ENCODE peak calls at places on chromosome 2, in five cellular contexts. U is stimulated activated CD4-positive, alpha-beta T cell treated with anti-CD3 and anti-CD28 coated beads, Interleukin-1b, Interleukin-23, amount 100 ng/mL, for 24 hours; Z is H7; Y is A172; S is T-cell. L is an unnamed sample.

GRCh38 chr2:136863874-136864273 is 98.5 kb downstream of the THSD7B start:
- DNase-seq in S (no peak), U (no peak), Y (no peak), Z (no peak), L (no peak)

GRCh38 chr2:84970266-84970955 is 550 bp upstream of the KCMF1 start:
- DNase-seq in U (peak; percentile 33), Y (peak; percentile 29), S (peak; percentile 14), Z (peak; percentile 86), L (peak; percentile 71)

GRCh38 chr2:100730290-100730868 is 89.6 kb upstream of the NPAS2 start:
- DNase-seq in Y (peak; percentile 51), U (peak; percentile 6), S (peak; percentile 33), Z (peak; percentile 42), L (peak; percentile 27)

GRCh38 chr2:158102446-158102845 is 770 bp downstream of the UPP2 start:
- DNase-seq in Z (no peak), Y (peak; percentile 46), S (no peak), U (no peak), L (no peak)

GRCh38 chr2:127733816-127734537 is 32.7 kb downstream of the SFT2D3 start:
- DNase-seq in Y (no peak), S (no peak), U (no peak), Z (no peak), L (no peak)

GRCh38 chr2:217887841-217888665 is 114.7 kb downstream of the TNS1 start:
- DNase-seq in Y (no peak), U (no peak), Z (no peak), S (no peak), L (no peak)

GRCh38 chr2:216316743-216317142 is 55.5 kb downstream of the MARCHF4 start:
- DNase-seq in U (no peak), S (no peak), Y (peak; percentile 92), Z (no peak), L (no peak)

GRCh38 chr2:27431395-27431794 is 3.0 kb downstream of the NRBP1 start:
- DNase-seq in Z (no peak), U (no peak), S (no peak), Y (peak; percentile 43), L (no peak)

GRCh38 chr2:159736048-159736447 is 23.7 kb downstream of the MARCHF7 start:
- DNase-seq in S (no peak), U (no peak), Y (peak; percentile 52), Z (no peak), L (no peak)

GRCh38 chr2:191432121-191432520 is 186.9 kb downstream of the MYO1B start:
- DNase-seq in U (no peak), Z (no peak), Y (no peak), S (no peak), L (no peak)

GRCh38 chr2:72140621-72140960 is 7.1 kb downstream of the CYP26B1 start:
- DNase-seq in Y (no peak), Z (no peak), U (no peak), S (no peak), L (no peak)

GRCh38 chr2:15436195-15436594 is 124.9 kb downstream of the NBAS start:
- DNase-seq in S (no peak), Z (no peak), Y (no peak), U (no peak), L (no peak)

GRCh38 chr2:231646471-231646870 is 53.8 kb downstream of the TEX44 start:
- DNase-seq in Z (peak; percentile 41), U (no peak), Y (no peak), S (no peak), L (no peak)

GRCh38 chr2:203714112-203714511 is 7.7 kb downstream of the CD28 start:
- DNase-seq in U (no peak), Z (no peak), Y (no peak), S (no peak), L (no peak)

GRCh38 chr2:177888581-177888980 is 184.0 kb downstream of the PDE11A start:
- DNase-seq in Y (no peak), S (no peak), U (no peak), Z (no peak), L (no peak)

GRCh38 chr2:47009368-47009767 is 93.8 kb upstream of the MCFD2 start:
- DNase-seq in Z (no peak), U (no peak), Y (no peak), S (no peak), L (no peak)

GRCh38 chr2:38685116-38685735 is 19.3 kb downstream of the GALM start:
- DNase-seq in S (no peak), Y (no peak), U (no peak), Z (no peak), L (no peak)

GRCh38 chr2:239954166-239955085 is 70.7 kb downstream of the NDUFA10 start:
- DNase-seq in Z (peak; percentile 48), Y (no peak), S (no peak), U (no peak), L (no peak)

GRCh38 chr2:232335859-232336215 is 42.7 kb upstream of the ALPP start:
- DNase-seq in U (no peak), Z (no peak), Y (no peak), S (no peak), L (no peak)

GRCh38 chr2:161913865-161914264 is 160.2 kb downstream of the DPP4 start:
- DNase-seq in U (no peak), Y (peak; percentile 72), Z (no peak), S (no peak), L (no peak)

GRCh38 chr2:167240671-167241070 is 352.4 kb downstream of the XIRP2 start:
- DNase-seq in S (no peak), U (no peak), Y (no peak), Z (no peak), L (no peak)

GRCh38 chr2:193114827-193115226 is 920.1 kb upstream of the TMEFF2 start:
- DNase-seq in Z (no peak), S (no peak), U (no peak), Y (no peak), L (no peak)

GRCh38 chr2:191299009-191299408 is 53.8 kb downstream of the MYO1B start:
- DNase-seq in Z (no peak), Y (peak; percentile 21), U (no peak), S (no peak), L (no peak)

GRCh38 chr2:73238976-73239375 is 4.9 kb downstream of the CCT7 start:
- DNase-seq in S (no peak), Z (no peak), U (no peak), Y (no peak), L (no peak)

GRCh38 chr2:61715501-61715900 is 138.4 kb downstream of the FAM161A start:
- DNase-seq in Z (no peak), S (no peak), Y (no peak), U (no peak), L (no peak)

L was measured in MM.1S.